ENCODE peak calls at places on chromosomes 2 and 18, in four cellular contexts. One of them, this sample, is unnamed.

GRCh38 chr2:46979611-46980010 is 64.0 kb upstream of the MCFD2 start:
- DNase-seq in BJ: no peak
- DNase-seq in fibroblast of lung: no peak
- DNase-seq in psoas muscle: no peak
- DNase-seq in this sample: no peak

GRCh38 chr2:193966590-193966989 is 1690.4 kb upstream of the SLC39A10 start:
- DNase-seq in BJ: no peak
- DNase-seq in fibroblast of lung: peak; percentile 84
- DNase-seq in psoas muscle: no peak
- DNase-seq in this sample: peak; percentile 82

GRCh38 chr2:140791802-140792201 is 1339.0 kb downstream of the LRP1B start:
- DNase-seq in BJ: no peak
- DNase-seq in fibroblast of lung: no peak
- DNase-seq in psoas muscle: no peak
- DNase-seq in this sample: no peak

GRCh38 chr2:98478088-98478551 is 33.5 kb downstream of the INPP4A start:
- DNase-seq in BJ: no peak
- DNase-seq in fibroblast of lung: no peak
- DNase-seq in psoas muscle: no peak
- DNase-seq in this sample: no peak

GRCh38 chr2:206084468-206084869 is 1.5 kb downstream of the INO80D start:
- DNase-seq in BJ: peak; percentile 52
- DNase-seq in fibroblast of lung: peak; percentile 83
- DNase-seq in psoas muscle: peak; percentile 65
- DNase-seq in this sample: peak; percentile 17

GRCh38 chr18:63974991-63975390 is 5.1 kb downstream of the SERPINB8 start:
- DNase-seq in BJ: no peak
- DNase-seq in fibroblast of lung: peak; percentile 23
- DNase-seq in psoas muscle: no peak
- DNase-seq in this sample: no peak

GRCh38 chr2:218192902-218193425 is 24.0 kb upstream of the ARPC2 start:
- DNase-seq in BJ: no peak
- DNase-seq in fibroblast of lung: no peak
- DNase-seq in psoas muscle: no peak
- DNase-seq in this sample: no peak

GRCh38 chr18:60889442-60889841 is 443.8 kb upstream of the CDH20 start:
- DNase-seq in BJ: no peak
- DNase-seq in fibroblast of lung: no peak
- DNase-seq in psoas muscle: no peak
- DNase-seq in this sample: no peak

GRCh38 chr2:101754613-101755012 is 57.1 kb downstream of the MAP4K4 start:
- DNase-seq in BJ: no peak
- DNase-seq in fibroblast of lung: peak; percentile 79
- DNase-seq in psoas muscle: no peak
- DNase-seq in this sample: no peak

GRCh38 chr2:25338401-25338800 is 3.3 kb downstream of the DNMT3A start:
- DNase-seq in BJ: no peak
- DNase-seq in fibroblast of lung: no peak
- DNase-seq in psoas muscle: no peak
- DNase-seq in this sample: no peak

GRCh38 chr2:25339121-25339738 is 2.5 kb downstream of the DNMT3A start:
- DNase-seq in BJ: no peak
- DNase-seq in fibroblast of lung: no peak
- DNase-seq in psoas muscle: no peak
- DNase-seq in this sample: no peak

GRCh38 chr2:25341031-25341727 is 546 bp downstream of the DNMT3A start:
- DNase-seq in BJ: no peak
- DNase-seq in fibroblast of lung: no peak
- DNase-seq in psoas muscle: no peak
- DNase-seq in this sample: no peak

GRCh38 chr2:25340340-25340886 is 1.3 kb downstream of the DNMT3A start:
- DNase-seq in BJ: no peak
- DNase-seq in fibroblast of lung: no peak
- DNase-seq in psoas muscle: no peak
- DNase-seq in this sample: no peak

DNA sequence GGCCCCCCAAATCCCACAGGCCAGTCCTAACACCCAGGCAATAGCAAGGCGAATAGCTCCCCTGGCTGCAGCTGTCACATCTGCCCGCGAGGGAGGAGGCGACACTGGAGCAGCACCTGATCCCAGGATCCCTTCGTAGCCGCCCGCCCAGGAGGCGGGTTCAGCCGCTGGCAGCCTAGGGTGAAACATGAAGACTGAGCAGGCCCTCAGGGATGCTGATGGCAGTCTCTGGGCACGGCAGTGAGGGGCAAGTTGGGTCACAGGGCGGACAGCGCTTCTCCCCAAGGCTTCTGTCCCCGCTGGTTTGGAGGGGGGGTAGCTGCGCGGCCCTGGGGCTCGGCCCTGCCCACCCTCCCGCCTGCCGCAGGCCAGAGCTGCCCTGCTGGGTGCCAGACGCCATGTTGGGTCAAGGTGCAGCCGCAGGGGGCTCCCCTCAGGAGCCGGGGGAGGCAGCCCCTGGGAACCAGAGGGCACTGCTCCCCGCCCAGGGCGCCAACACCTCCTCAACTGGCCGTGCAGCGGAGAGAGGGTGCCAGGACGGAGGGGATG is 1.9 kb downstream of the DNMT3A start:
- DNase-seq in BJ: no peak
- DNase-seq in fibroblast of lung: no peak
- DNase-seq in psoas muscle: peak; percentile 67
- DNase-seq in this sample: no peak
- H3K4me3 ChIP-seq in BJ: peak overlapping the region; percentile 75
- H3K4me3 ChIP-seq in fibroblast of lung: no peak overlapping the region
- H3K4me3 ChIP-seq in psoas muscle: peak overlapping the region; percentile 80
- H3K4me3 ChIP-seq in this sample: peak overlapping the region; percentile 59

DNA sequence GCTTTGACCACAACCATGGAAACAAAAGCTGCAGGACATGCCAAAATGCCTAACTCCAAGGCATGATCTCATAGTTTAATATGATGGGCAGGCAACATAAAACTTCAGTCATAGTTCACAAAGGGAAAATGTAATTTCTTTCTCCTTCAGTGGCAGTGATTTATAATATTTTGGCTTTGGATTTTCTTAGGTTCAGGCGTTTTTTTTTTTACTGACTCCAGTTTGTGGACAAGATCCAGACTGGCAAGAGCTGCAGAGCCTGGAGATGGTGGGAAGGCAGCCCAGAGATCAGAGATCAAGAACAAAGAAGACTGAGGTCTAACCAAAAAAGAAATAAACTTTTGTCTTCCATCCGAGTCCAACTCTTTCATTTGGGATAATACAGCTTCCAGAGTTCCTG is 215.4 kb upstream of the SETBP1 start:
- DNase-seq in BJ: no peak
- DNase-seq in fibroblast of lung: peak; percentile 55
- DNase-seq in psoas muscle: no peak
- DNase-seq in this sample: peak; percentile 20
- H3K4me3 ChIP-seq in BJ: no peak overlapping the region
- H3K4me3 ChIP-seq in fibroblast of lung: no peak overlapping the region
- H3K4me3 ChIP-seq in psoas muscle: no peak overlapping the region
- H3K4me3 ChIP-seq in this sample: no peak overlapping the region

GRCh38 chr2:219434468-219434717 is 250 bp upstream of the SPEG start:
- DNase-seq in BJ: no peak
- DNase-seq in fibroblast of lung: no peak
- DNase-seq in psoas muscle: no peak
- DNase-seq in this sample: no peak

GRCh38 chr2:219436491-219436890 is 1.8 kb downstream of the SPEG start:
- DNase-seq in BJ: no peak
- DNase-seq in fibroblast of lung: no peak
- DNase-seq in psoas muscle: no peak
- DNase-seq in this sample: no peak

GRCh38 chr2:219434718-219435525 is at the start of gene SPEG:
- DNase-seq in BJ: no peak
- DNase-seq in fibroblast of lung: peak; percentile 23
- DNase-seq in psoas muscle: peak; percentile 74
- DNase-seq in this sample: no peak

GRCh38 chr2:219435701-219436100 is 1.1 kb downstream of the SPEG start:
- DNase-seq in BJ: no peak
- DNase-seq in fibroblast of lung: no peak
- DNase-seq in psoas muscle: no peak
- DNase-seq in this sample: no peak

DNA sequence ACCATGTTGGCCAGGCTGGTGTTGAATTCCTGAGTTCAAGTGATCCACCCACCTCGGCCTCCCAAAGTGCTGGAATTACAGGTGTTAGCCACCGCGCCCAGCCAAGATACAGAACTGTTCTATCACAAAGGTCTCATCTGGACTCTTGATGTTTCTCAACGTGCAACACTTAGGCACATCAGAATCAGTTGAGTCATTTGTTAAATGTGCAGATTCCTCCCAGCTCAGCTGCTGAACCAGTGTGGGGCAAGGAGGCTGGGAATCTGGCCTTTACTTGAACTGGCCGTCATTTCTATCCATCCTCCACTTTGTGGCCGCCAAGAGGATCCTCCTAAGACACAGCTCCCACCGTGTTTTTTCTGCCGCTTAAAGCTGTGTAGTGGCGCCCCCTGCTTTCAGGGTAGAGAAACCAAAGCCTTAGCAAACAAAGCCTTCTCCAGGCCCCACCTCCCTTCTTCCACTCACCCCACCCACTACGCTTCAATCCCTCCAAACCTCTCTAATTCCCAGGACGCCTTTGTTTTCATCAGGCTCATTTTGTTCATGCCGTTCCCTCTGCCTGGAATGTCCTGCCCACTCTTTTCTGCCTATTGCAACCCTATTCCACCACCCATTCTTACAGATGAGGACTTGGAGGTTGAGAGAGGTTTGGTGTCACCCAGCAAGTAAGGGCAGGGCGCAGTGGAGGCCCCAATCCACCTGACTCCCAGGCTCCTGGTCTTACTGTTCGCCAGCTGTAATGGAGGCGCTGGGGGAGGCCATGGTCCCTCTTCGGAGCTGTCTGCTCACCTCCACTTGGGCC is 776 bp upstream of the SPEG start:
- DNase-seq in BJ: no peak
- DNase-seq in fibroblast of lung: peak; percentile 67
- DNase-seq in psoas muscle: peak; percentile 65
- DNase-seq in this sample: peak; percentile 61
- H3K4me3 ChIP-seq in BJ: no peak overlapping the region
- H3K4me3 ChIP-seq in fibroblast of lung: no peak overlapping the region
- H3K4me3 ChIP-seq in psoas muscle: peak overlapping the region; percentile 70
- H3K4me3 ChIP-seq in this sample: no peak overlapping the region

GRCh38 chr18:35481960-35482366 is 15.8 kb downstream of the INO80C start:
- DNase-seq in BJ: no peak
- DNase-seq in fibroblast of lung: peak; percentile 39
- DNase-seq in psoas muscle: no peak
- DNase-seq in this sample: no peak
- H3K4me3 ChIP-seq in BJ: no peak overlapping the region
- H3K4me3 ChIP-seq in fibroblast of lung: no peak overlapping the region
- H3K4me3 ChIP-seq in psoas muscle: no peak overlapping the region
- H3K4me3 ChIP-seq in this sample: no peak overlapping the region

This sample was measured in skeletal muscle cell.